ENCODE peak calls at places on chromosome 9, in nine cellular contexts. W is Calu3, I is HL-60, G is psoas muscle, N is tibial artery, Y is body of pancreas, D is glutamatergic neuron, J is GM13977, C is B cell. Z is an unnamed sample.

GRCh38 chr9:128097156-128098016 is 29.4 kb downstream of the SLC25A25 start:
- DNase-seq in J (no peak), G (no peak), D (no peak), Y (peak; percentile 15), N (no peak), I (no peak), W (no peak), C (no peak), Z (no peak)

GRCh38 chr9:134180786-134181647 is 16.7 kb upstream of the RNU6ATAC start:
- DNase-seq in N (no peak), J (no peak), I (no peak), D (peak; percentile 9), Y (no peak), G (peak; percentile 7), W (no peak), C (peak; percentile 14), Z (no peak)

GRCh38 chr9:136482046-136482792 is 621 bp downstream of the SEC16A start:
- DNase-seq in C (no peak), N (peak; percentile 49), I (peak; percentile 43), W (no peak), Y (no peak), J (no peak), D (no peak), G (no peak), Z (peak; percentile 7)

GRCh38 chr9:100282388-100282719 is 70.4 kb downstream of the TEX10 start:
- DNase-seq in W (no peak), J (no peak), C (no peak), D (no peak), Y (no peak), G (no peak), I (no peak), N (no peak), Z (no peak)

GRCh38 chr9:76333319-76333880 is 60.8 kb downstream of the RFK start:
- DNase-seq in W (no peak), Y (no peak), D (no peak), I (no peak), C (no peak), N (no peak), J (no peak), G (no peak), Z (no peak)

GRCh38 chr9:134778841-134779411 is 101.7 kb upstream of the FCN2 start:
- DNase-seq in I (no peak), Y (peak; percentile 52), C (no peak), D (peak; percentile 72), N (peak; percentile 57), J (no peak), G (peak; percentile 65), W (peak; percentile 47), Z (no peak)

GRCh38 chr9:36985769-36986547 is 48.1 kb downstream of the PAX5 start:
- DNase-seq in W (no peak), I (no peak), Y (no peak), N (no peak), G (no peak), C (peak; percentile 67), J (no peak), D (peak; percentile 40), Z (no peak)

GRCh38 chr9:82890865-82891264 is 172.1 kb downstream of the RASEF start:
- DNase-seq in W (no peak), J (no peak), Y (no peak), D (no peak), I (no peak), C (no peak), G (no peak), N (no peak), Z (no peak)

GRCh38 chr9:20473566-20474116 is 148.7 kb downstream of the MLLT3 start:
- DNase-seq in D (no peak), W (no peak), N (no peak), J (no peak), Y (no peak), G (no peak), C (no peak), I (no peak), Z (no peak)

GRCh38 chr9:5735072-5735471 is 97.8 kb downstream of the ERMP1 start:
- DNase-seq in D (no peak), Y (no peak), G (no peak), J (no peak), N (no peak), I (no peak), C (no peak), W (no peak), Z (no peak)

GRCh38 chr9:114027901-114028465 is 50.1 kb downstream of the AMBP start:
- DNase-seq in Y (no peak), W (no peak), J (no peak), D (no peak), I (no peak), G (no peak), N (no peak), C (no peak), Z (no peak)

GRCh38 chr9:18683312-18683711 is 209.4 kb downstream of the ADAMTSL1 start:
- DNase-seq in J (no peak), Y (no peak), I (no peak), D (no peak), G (no peak), W (no peak), C (no peak), N (no peak), Z (no peak)

GRCh38 chr9:7341571-7341970 is 458.0 kb downstream of the DMAC1 start:
- DNase-seq in D (no peak), Y (no peak), W (no peak), J (no peak), C (no peak), G (no peak), N (no peak), I (no peak), Z (no peak)

GRCh38 chr9:95757483-95757882 is 118.0 kb upstream of the ERCC6L2 start:
- DNase-seq in N (no peak), I (no peak), C (no peak), J (peak; percentile 33), G (no peak), D (no peak), Y (no peak), W (no peak), Z (no peak)

GRCh38 chr9:119224431-119224830 is 144.8 kb downstream of the BRINP1 start:
- DNase-seq in W (no peak), Y (no peak), J (no peak), C (no peak), G (no peak), D (no peak), N (no peak), I (no peak), Z (no peak)

GRCh38 chr9:127162567-127163365 is 40.3 kb upstream of the ANGPTL2 start:
- DNase-seq in G (no peak), Y (no peak), J (no peak), W (no peak), N (no peak), C (no peak), I (no peak), D (no peak), Z (no peak)

GRCh38 chr9:136862849-136863622 is 3.1 kb downstream of the EDF1 start:
- DNase-seq in W (no peak), I (no peak), N (no peak), J (no peak), C (peak; percentile 35), G (peak; percentile 12), D (no peak), Y (peak; percentile 13), Z (no peak)

GRCh38 chr9:126934441-126934840 is 19.9 kb downstream of the RALGPS1 start:
- DNase-seq in D (no peak), G (no peak), W (no peak), N (no peak), I (no peak), C (no peak), J (no peak), Y (no peak), Z (no peak)

GRCh38 chr9:136665111-136665703 is 2.5 kb downstream of the EGFL7 start:
- DNase-seq in Y (no peak), D (no peak), J (peak; percentile 81), N (no peak), G (no peak), W (no peak), I (no peak), C (peak; percentile 85), Z (no peak)

GRCh38 chr9:90871327-90871935 is 69.8 kb downstream of the SYK start:
- DNase-seq in C (no peak), G (no peak), J (no peak), W (no peak), N (no peak), Y (no peak), D (no peak), I (no peak), Z (no peak)
- TF ChIP-seq CTCF in C (peak; percentile 64), G (no peak), J (no peak), W (no peak), N (no peak), Y (no peak), D (peak; percentile 35), I (no peak), Z (peak; percentile 58)

GRCh38 chr9:130640681-130641080 is 23.7 kb upstream of the PRDM12 start:
- DNase-seq in C (no peak), J (no peak), G (no peak), D (no peak), W (no peak), I (no peak), Y (no peak), N (no peak), Z (no peak)
- TF ChIP-seq CTCF in C (no peak), J (no peak), G (no peak), D (no peak), W (no peak), I (no peak), Y (no peak), N (no peak), Z (no peak)

GRCh38 chr9:211557-211956 is 3.1 kb upstream of the DOCK8 start:
- DNase-seq in N (peak; percentile 23), W (no peak), D (no peak), C (no peak), J (no peak), G (no peak), I (no peak), Y (no peak), Z (no peak)

GRCh38 chr9:215631-216155 is 1.0 kb downstream of the DOCK8 start:
- DNase-seq in W (no peak), I (no peak), Y (no peak), D (no peak), J (no peak), C (no peak), G (no peak), N (no peak), Z (no peak)

GRCh38 chr9:212265-212664 is 2.4 kb upstream of the DOCK8 start:
- DNase-seq in I (no peak), D (no peak), N (no peak), J (no peak), Y (no peak), C (no peak), W (no peak), G (no peak), Z (no peak)

GRCh38 chr9:211036-211435 is 3.6 kb upstream of the DOCK8 start:
- DNase-seq in C (no peak), Y (no peak), D (no peak), W (no peak), N (no peak), J (no peak), I (no peak), G (no peak), Z (no peak)

GRCh38 chr9:214488-215448 is at the start of gene DOCK8:
- DNase-seq in D (peak; percentile 77), J (peak; percentile 86), Y (peak; percentile 80), C (peak; percentile 88), I (peak; percentile 60), N (peak; percentile 58), G (peak; percentile 65), W (peak; percentile 64), Z (peak; percentile 36)
- TF ChIP-seq CTCF in D (peak; percentile 14), J (peak; percentile 80), Y (peak; percentile 50), C (peak; percentile 53), I (peak; percentile 23), N (no peak), G (peak; percentile 25), W (no peak), Z (peak; percentile 20)

GRCh38 chr9:88781500-88782391 is 209.5 kb upstream of the S1PR3 start:
- DNase-seq in C (no peak), N (peak; percentile 31), D (peak; percentile 29), I (peak; percentile 57), G (no peak), Y (no peak), J (no peak), W (no peak), Z (no peak)
- TF ChIP-seq CTCF in C (no peak), N (peak; percentile 32), D (no peak), I (peak; percentile 32), G (no peak), Y (no peak), J (no peak), W (no peak), Z (no peak)